ENCODE peak calls at places on chromosomes 16 and 17, in seven cellular contexts. P is left ventricle myocardium inferior, R is cardiac muscle cell, Z is neural progenitor cell, H is heart left ventricle, N is GM23338, S is PC-3. B is an unnamed sample.

GRCh38 chr16:89601906-89602272 is 11.6 kb upstream of the DPEP1 start:
- DNase-seq in N (no peak), S (no peak), H (no peak), P (no peak), Z (no peak), R (no peak), B (no peak)

GRCh38 chr17:30376621-30377452 is 1.9 kb upstream of the CPD start:
- DNase-seq in H (peak; percentile 33), S (peak; percentile 55), R (peak; percentile 34), P (peak; percentile 49), N (no peak), Z (no peak), B (no peak)

GRCh38 chr16:24552705-24553104 is 13.3 kb downstream of the RBBP6 start:
- DNase-seq in S (no peak), N (no peak), Z (no peak), R (no peak), H (no peak), P (no peak), B (no peak)

GRCh38 chr16:58026139-58026704 is 668 bp downstream of the MMP15 start:
- DNase-seq in R (no peak), Z (peak; percentile 65), H (peak; percentile 64), S (peak; percentile 28), N (peak; percentile 64), P (peak; percentile 66), B (no peak)

GRCh38 chr16:81831722-81832126 is 52.6 kb downstream of the PLCG2 start:
- DNase-seq in R (no peak), S (no peak), H (peak; percentile 60), Z (no peak), P (peak; percentile 40), N (peak; percentile 34), B (peak; percentile 89)

GRCh38 chr16:30649725-30650368 is 913 bp upstream of the PRR14 start:
- DNase-seq in Z (no peak), N (no peak), R (no peak), P (no peak), S (no peak), H (peak; percentile 49), B (peak; percentile 58)

GRCh38 chr17:27846042-27846655 is 45.8 kb upstream of the NOS2 start:
- DNase-seq in R (no peak), N (no peak), H (no peak), Z (no peak), S (no peak), P (no peak), B (no peak)

GRCh38 chr16:59400830-59401229 is 666.7 kb upstream of the GOT2 start:
- DNase-seq in N (no peak), P (no peak), R (no peak), S (no peak), H (no peak), Z (no peak), B (no peak)

GRCh38 chr17:49555495-49556018 is 20.1 kb upstream of the NXPH3 start:
- DNase-seq in R (no peak), N (no peak), Z (peak; percentile 2), H (no peak), S (no peak), P (no peak), B (no peak)

GRCh38 chr17:49556183-49556943 is 19.3 kb upstream of the NXPH3 start:
- DNase-seq in Z (peak; percentile 88), R (peak; percentile 80), S (peak; percentile 88), N (peak; percentile 85), H (peak; percentile 73), P (peak; percentile 75), B (peak; percentile 94)

GRCh38 chr17:49557204-49558024 is 18.3 kb upstream of the NXPH3 start:
- DNase-seq in N (peak; percentile 92), R (peak; percentile 86), S (peak; percentile 80), H (no peak), Z (peak; percentile 89), P (no peak), B (no peak)

GRCh38 chr17:49553676-49554335 is 21.9 kb upstream of the NXPH3 start:
- DNase-seq in P (no peak), N (no peak), Z (peak; percentile 1), H (no peak), R (no peak), S (no peak), B (no peak)

GRCh38 chr17:49554694-49555494 is 20.8 kb upstream of the NXPH3 start:
- DNase-seq in H (no peak), S (no peak), P (no peak), R (no peak), N (no peak), Z (peak; percentile 1), B (no peak)
- H3K4me3 ChIP-seq in H (no peak overlapping the region), S (no peak overlapping the region), P (no peak overlapping the region), R (no peak overlapping the region), N (no peak overlapping the region), Z (no peak overlapping the region), B (no peak overlapping the region)

GRCh38 chr16:50932348-50932916 is 190.5 kb downstream of the CYLD start:
- DNase-seq in S (no peak), R (no peak), N (no peak), H (no peak), Z (no peak), P (no peak), B (no peak)
- H3K36me3 ChIP-seq in S (no peaks in the 10 kb centered on the region), R (no peaks in the 10 kb centered on the region), N (no peaks in the 10 kb centered on the region), H (no peaks in the 10 kb centered on the region), Z (no peaks in the 10 kb centered on the region), P (no peaks in the 10 kb centered on the region), B (no peaks in the 10 kb centered on the region)

DNA sequence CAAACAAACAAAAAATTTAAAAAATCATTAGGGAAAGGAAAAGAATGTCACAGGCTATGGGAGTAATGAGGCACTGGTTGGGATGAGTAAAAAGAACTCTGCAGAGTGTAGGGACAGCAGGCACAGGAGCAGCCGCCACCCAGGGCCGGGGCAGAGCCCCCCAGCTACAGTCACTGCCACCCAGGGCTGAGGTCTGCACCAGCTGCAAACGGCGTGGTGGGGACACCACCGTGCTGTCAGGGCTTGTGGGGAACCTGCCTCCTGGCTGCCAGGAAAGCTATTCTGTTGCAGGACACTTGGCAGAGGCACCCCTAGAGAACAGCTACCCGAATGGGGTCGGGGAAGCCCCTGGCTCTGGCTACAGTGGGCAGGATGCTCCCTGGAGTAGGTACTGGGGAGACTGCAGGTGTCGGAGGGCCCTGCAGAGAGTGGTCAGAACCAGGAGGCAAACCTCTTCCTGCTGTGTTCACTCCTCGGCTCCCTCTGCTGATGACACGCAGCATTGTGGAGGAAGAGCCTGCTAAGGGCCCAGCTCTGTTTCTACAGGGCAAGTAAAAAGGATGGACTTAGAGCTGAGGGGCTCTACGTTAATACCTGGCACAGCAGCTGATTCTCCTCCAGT is 32.3 kb upstream of the CAPN15 start:
- DNase-seq in Z (peak; percentile 42), S (peak; percentile 45), R (peak; percentile 29), P (no peak), N (peak; percentile 88), H (no peak), B (no peak)
- TF ChIP-seq CTCF in Z (peak; percentile 40), S (peak; percentile 43), R (peak; percentile 60), P (peak; percentile 49), N (peak; percentile 73), H (no peak), B (no peak)

GRCh38 chr17:48558731-48559608 is 14.1 kb upstream of the HOXB2 start:
- DNase-seq in R (no peak), S (no peak), N (no peak), H (no peak), P (no peak), Z (no peak), B (no peak)
- H3K4me3 ChIP-seq in R (no peak overlapping the region), S (no peak overlapping the region), N (peak overlapping the region; percentile 30), H (no peak overlapping the region), P (no peak overlapping the region), Z (no peak overlapping the region), B (no peak overlapping the region)

GRCh38 chr17:74049167-74049797 is 154.2 kb upstream of the RPL38 start:
- DNase-seq in P (no peak), H (no peak), Z (no peak), S (no peak), N (no peak), R (no peak), B (no peak)
- H3K36me3 ChIP-seq in P (no peaks in the 10 kb centered on the region), H (no peaks in the 10 kb centered on the region), Z (no peaks in the 10 kb centered on the region), S (no peaks in the 10 kb centered on the region), N (no peaks in the 10 kb centered on the region), R (no peaks in the 10 kb centered on the region), B (no peaks in the 10 kb centered on the region)

GRCh38 chr16:3264137-3265036 is 8.0 kb upstream of the MEFV start:
- DNase-seq in S (peak; percentile 94), H (peak; percentile 97), Z (peak; percentile 98), R (peak; percentile 97), P (peak; percentile 96), N (peak; percentile 98), B (peak; percentile 98)
- TF ChIP-seq CTCF in S (no peak), H (peak; percentile 13), Z (peak; percentile 38), R (peak; percentile 26), P (peak; percentile 43), N (peak; percentile 26), B (peak; percentile 12)